ENCODE peak calls at places on chromosomes 1 and 21, in seven cellular contexts. K, M, A, I, Z, X and S are unnamed samples.
A peak's percentile ranks its signal among the peaks of the same experiment; 100 is the strongest.

GRCh38 chr1:77762072-77762476 is 2.4 kb upstream of the USP33 start:
- DNase-seq in A (no peak), M (no peak), X (no peak), K (no peak), Z (peak; percentile 89), I (no peak), S (no peak)

GRCh38 chr1:167599839-167600581 is 30.0 kb upstream of the RCSD1 start:
- DNase-seq in A (peak; percentile 21), X (peak; percentile 18), I (no peak), K (no peak), M (no peak), Z (peak; percentile 65), S (no peak)

GRCh38 chr1:185352067-185352466 is 35.0 kb upstream of the IVNS1ABP start:
- DNase-seq in A (no peak), I (no peak), X (no peak), M (no peak), K (no peak), Z (peak; percentile 56), S (no peak)

GRCh38 chr1:22913421-22913820 is 59.2 kb downstream of the LACTBL1 start:
- DNase-seq in M (no peak), K (no peak), I (no peak), Z (no peak), X (no peak), A (no peak), S (no peak)

GRCh38 chr1:45800899-45801298 is 2.5 kb upstream of the MAST2 start:
- DNase-seq in X (no peak), M (no peak), I (no peak), A (no peak), K (no peak), Z (no peak), S (no peak)

GRCh38 chr21:46325073-46325912 is 1.3 kb downstream of the PCNT start:
- DNase-seq in Z (peak; percentile 52), X (peak; percentile 42), A (peak; percentile 83), I (peak; percentile 72), K (peak; percentile 48), M (peak; percentile 19), S (no peak)

GRCh38 chr1:112673589-112674439 is 645 bp upstream of the MOV10 start:
- DNase-seq in M (no peak), I (no peak), X (peak; percentile 43), K (no peak), Z (peak; percentile 83), A (peak; percentile 52), S (no peak)

GRCh38 chr1:210935905-210936304 is 198.0 kb downstream of the KCNH1 start:
- DNase-seq in Z (no peak), M (no peak), X (no peak), A (no peak), K (no peak), I (no peak), S (no peak)

GRCh38 chr1:39272027-39272790 is 67.7 kb downstream of the MACF1 start:
- DNase-seq in Z (no peak), X (peak; percentile 67), I (no peak), K (no peak), M (peak; percentile 12), A (peak; percentile 74), S (no peak)

GRCh38 chr1:244779410-244779809 is 56.0 kb upstream of the COX20 start:
- DNase-seq in X (no peak), Z (peak; percentile 23), M (no peak), A (no peak), I (no peak), K (no peak), S (no peak)

GRCh38 chr1:53111693-53112092 is 30.7 kb downstream of the SLC1A7 start:
- DNase-seq in M (no peak), Z (no peak), K (no peak), X (no peak), I (no peak), A (no peak), S (no peak)

GRCh38 chr21:45010096-45010495 is 64.3 kb upstream of the ADARB1 start:
- DNase-seq in I (no peak), A (no peak), X (no peak), M (no peak), K (no peak), Z (no peak), S (no peak)

GRCh38 chr1:20031836-20032235 is 38.2 kb upstream of the PLA2G5 start:
- DNase-seq in M (no peak), K (no peak), A (peak; percentile 93), X (no peak), Z (no peak), I (no peak), S (no peak)

GRCh38 chr1:220962031-220962751 is 82.9 kb downstream of the HLX start:
- DNase-seq in X (no peak), Z (peak; percentile 98), M (no peak), I (no peak), K (no peak), A (no peak), S (no peak)

GRCh38 chr1:24793762-24794161 is 48.5 kb downstream of the CLIC4 start:
- DNase-seq in K (no peak), A (no peak), I (no peak), M (no peak), Z (peak; percentile 88), X (no peak), S (no peak)

GRCh38 chr1:67853704-67854103 is 20.4 kb upstream of the GNG12 start:
- DNase-seq in K (peak; percentile 56), X (peak; percentile 52), I (peak; percentile 82), M (peak; percentile 3), Z (peak; percentile 89), A (peak; percentile 86), S (peak; percentile 18)

GRCh38 chr1:31626451-31627202 is 9.1 kb downstream of the HCRTR1 start:
- DNase-seq in Z (peak; percentile 37), K (peak; percentile 45), I (peak; percentile 72), X (no peak), A (peak; percentile 61), M (peak; percentile 37), S (no peak)

GRCh38 chr21:28148400-28149064 is 844.1 kb downstream of the LTN1 start:
- DNase-seq in Z (peak; percentile 31), I (no peak), X (peak; percentile 58), A (no peak), M (no peak), K (no peak), S (no peak)